ENCODE peak calls at places on chromosomes 16 and 17, in eight cellular contexts. Y, W, X, G, I, R, H and M are unnamed samples.

GRCh38 chr16:47920709-47921108 is 235.1 kb downstream of the ABCC12 start:
- DNase-seq in H (no peak), G (no peak), Y (no peak), I (no peak), R (no peak), X (no peak), W (no peak), M (no peak)

GRCh38 chr16:12576878-12577277 is 226.8 kb downstream of the CPPED1 start:
- DNase-seq in W (no peak), Y (no peak), R (no peak), X (no peak), H (no peak), I (no peak), G (peak; percentile 18), M (no peak)

GRCh38 chr17:17921192-17922082 is 50.8 kb downstream of the TOM1L2 start:
- DNase-seq in H (no peak), R (no peak), X (no peak), G (peak; percentile 96), I (peak; percentile 61), Y (peak; percentile 70), W (peak; percentile 77), M (peak; percentile 86)

GRCh38 chr17:59155439-59156177 is at the start of gene PRR11:
- DNase-seq in H (peak; percentile 100), G (peak; percentile 100), R (peak; percentile 84), Y (peak; percentile 100), I (peak; percentile 100), X (peak; percentile 97), W (peak; percentile 100), M (peak; percentile 100)

GRCh38 chr17:63932008-63932561 is at the start of gene CD79B:
- DNase-seq in W (no peak), G (no peak), R (peak; percentile 14), X (no peak), Y (no peak), H (no peak), I (no peak), M (no peak)

GRCh38 chr17:78315355-78316114 is 44.3 kb downstream of the SOCS3 start:
- DNase-seq in W (peak; percentile 71), I (no peak), H (peak; percentile 26), R (peak; percentile 14), G (peak; percentile 97), X (peak; percentile 86), Y (peak; percentile 21), M (peak; percentile 98)

GRCh38 chr17:66746736-66747135 is 88.2 kb upstream of the CACNG5 start:
- DNase-seq in G (no peak), W (no peak), I (no peak), R (no peak), Y (no peak), H (no peak), X (no peak), M (no peak)

GRCh38 chr17:2455956-2456355 is 55.1 kb upstream of the MNT start:
- DNase-seq in X (no peak), R (no peak), I (no peak), G (no peak), H (no peak), Y (no peak), W (no peak), M (no peak)

GRCh38 chr17:50459756-50460155 is 8.9 kb downstream of the CHAD start:
- DNase-seq in R (no peak), X (no peak), G (no peak), I (no peak), Y (no peak), W (no peak), H (no peak), M (no peak)